ENCODE peak calls at places on chromosomes 16 and 17, in five cellular contexts. One of them, this sample, is unnamed.

GRCh38 chr16:64545769-64546168 is 576.1 kb downstream of the CDH11 start:
- DNase-seq in stimulated activated CD8-positive, alpha-beta memory T cell treated with anti-CD3 and anti-CD28 coated beads, Interleukin-4, amount 100 ng/mL, for 24 hours: no peak
- DNase-seq in HFFc6: no peak
- DNase-seq in AG09309: no peak
- DNase-seq in HCEC 1CT: no peak
- DNase-seq in this sample: no peak

GRCh38 chr16:11990672-11991390 is 14.3 kb downstream of the SNX29 start:
- DNase-seq in stimulated activated CD8-positive, alpha-beta memory T cell treated with anti-CD3 and anti-CD28 coated beads, Interleukin-4, amount 100 ng/mL, for 24 hours: no peak
- DNase-seq in HFFc6: no peak
- DNase-seq in AG09309: no peak
- DNase-seq in HCEC 1CT: no peak
- DNase-seq in this sample: no peak

GRCh38 chr17:41680426-41681040 is 8.2 kb upstream of the EIF1 start:
- DNase-seq in stimulated activated CD8-positive, alpha-beta memory T cell treated with anti-CD3 and anti-CD28 coated beads, Interleukin-4, amount 100 ng/mL, for 24 hours: no peak
- DNase-seq in HFFc6: no peak
- DNase-seq in AG09309: no peak
- DNase-seq in HCEC 1CT: no peak
- DNase-seq in this sample: no peak

GRCh38 chr17:40130352-40131042 is 8.7 kb downstream of the MSL1 start:
- DNase-seq in stimulated activated CD8-positive, alpha-beta memory T cell treated with anti-CD3 and anti-CD28 coated beads, Interleukin-4, amount 100 ng/mL, for 24 hours: no peak
- DNase-seq in HFFc6: no peak
- DNase-seq in AG09309: no peak
- DNase-seq in HCEC 1CT: no peak
- DNase-seq in this sample: no peak

GRCh38 chr17:66255112-66255511 is 25.9 kb upstream of the APOH start:
- DNase-seq in stimulated activated CD8-positive, alpha-beta memory T cell treated with anti-CD3 and anti-CD28 coated beads, Interleukin-4, amount 100 ng/mL, for 24 hours: no peak
- DNase-seq in HFFc6: peak; percentile 68
- DNase-seq in AG09309: no peak
- DNase-seq in HCEC 1CT: peak; percentile 68
- DNase-seq in this sample: no peak

GRCh38 chr17:64327201-64327930 is 63.3 kb downstream of the PECAM1 start:
- DNase-seq in stimulated activated CD8-positive, alpha-beta memory T cell treated with anti-CD3 and anti-CD28 coated beads, Interleukin-4, amount 100 ng/mL, for 24 hours: no peak
- DNase-seq in HFFc6: no peak
- DNase-seq in AG09309: peak; percentile 59
- DNase-seq in HCEC 1CT: no peak
- DNase-seq in this sample: no peak

GRCh38 chr17:9446528-9446927 is 129.1 kb downstream of the STX8 start:
- DNase-seq in stimulated activated CD8-positive, alpha-beta memory T cell treated with anti-CD3 and anti-CD28 coated beads, Interleukin-4, amount 100 ng/mL, for 24 hours: no peak
- DNase-seq in HFFc6: no peak
- DNase-seq in AG09309: no peak
- DNase-seq in HCEC 1CT: no peak
- DNase-seq in this sample: no peak

GRCh38 chr17:19237389-19238166 is 412 bp downstream of the EPN2 start:
- DNase-seq in stimulated activated CD8-positive, alpha-beta memory T cell treated with anti-CD3 and anti-CD28 coated beads, Interleukin-4, amount 100 ng/mL, for 24 hours: no peak
- DNase-seq in HFFc6: peak; percentile 29
- DNase-seq in AG09309: no peak
- DNase-seq in HCEC 1CT: peak; percentile 22
- DNase-seq in this sample: peak; percentile 59

GRCh38 chr17:27878776-27879562 is 14.2 kb downstream of the LYRM9 start:
- DNase-seq in stimulated activated CD8-positive, alpha-beta memory T cell treated with anti-CD3 and anti-CD28 coated beads, Interleukin-4, amount 100 ng/mL, for 24 hours: peak; percentile 11
- DNase-seq in HFFc6: no peak
- DNase-seq in AG09309: no peak
- DNase-seq in HCEC 1CT: no peak
- DNase-seq in this sample: no peak

GRCh38 chr17:7355053-7355452 is at the start of gene TMEM95:
- DNase-seq in stimulated activated CD8-positive, alpha-beta memory T cell treated with anti-CD3 and anti-CD28 coated beads, Interleukin-4, amount 100 ng/mL, for 24 hours: no peak
- DNase-seq in HFFc6: no peak
- DNase-seq in AG09309: no peak
- DNase-seq in HCEC 1CT: no peak
- DNase-seq in this sample: no peak

GRCh38 chr16:24382929-24383328 is 126.8 kb downstream of the CACNG3 start:
- DNase-seq in stimulated activated CD8-positive, alpha-beta memory T cell treated with anti-CD3 and anti-CD28 coated beads, Interleukin-4, amount 100 ng/mL, for 24 hours: no peak
- DNase-seq in HFFc6: no peak
- DNase-seq in AG09309: no peak
- DNase-seq in HCEC 1CT: no peak
- DNase-seq in this sample: no peak

GRCh38 chr17:7403043-7403901 is 625 bp downstream of the TMEM256 start:
- DNase-seq in stimulated activated CD8-positive, alpha-beta memory T cell treated with anti-CD3 and anti-CD28 coated beads, Interleukin-4, amount 100 ng/mL, for 24 hours: no peak
- DNase-seq in HFFc6: no peak
- DNase-seq in AG09309: peak; percentile 8
- DNase-seq in HCEC 1CT: peak; percentile 63
- DNase-seq in this sample: no peak

GRCh38 chr17:20116683-20117309 is 107.6 kb downstream of the SPECC1 start:
- DNase-seq in stimulated activated CD8-positive, alpha-beta memory T cell treated with anti-CD3 and anti-CD28 coated beads, Interleukin-4, amount 100 ng/mL, for 24 hours: peak; percentile 4
- DNase-seq in HFFc6: peak; percentile 22
- DNase-seq in AG09309: no peak
- DNase-seq in HCEC 1CT: peak; percentile 24
- DNase-seq in this sample: no peak

GRCh38 chr17:41760878-41761277 is 25.6 kb downstream of the JUP start:
- DNase-seq in stimulated activated CD8-positive, alpha-beta memory T cell treated with anti-CD3 and anti-CD28 coated beads, Interleukin-4, amount 100 ng/mL, for 24 hours: no peak
- DNase-seq in HFFc6: no peak
- DNase-seq in AG09309: no peak
- DNase-seq in HCEC 1CT: no peak
- DNase-seq in this sample: no peak

GRCh38 chr16:51815527-51815926 is 664.5 kb upstream of the SALL1 start:
- DNase-seq in stimulated activated CD8-positive, alpha-beta memory T cell treated with anti-CD3 and anti-CD28 coated beads, Interleukin-4, amount 100 ng/mL, for 24 hours: no peak
- DNase-seq in HFFc6: no peak
- DNase-seq in AG09309: no peak
- DNase-seq in HCEC 1CT: no peak
- DNase-seq in this sample: no peak

GRCh38 chr17:82230627-82231311 is 1.9 kb downstream of the SLC16A3 start:
- DNase-seq in stimulated activated CD8-positive, alpha-beta memory T cell treated with anti-CD3 and anti-CD28 coated beads, Interleukin-4, amount 100 ng/mL, for 24 hours: no peak
- DNase-seq in HFFc6: peak; percentile 82
- DNase-seq in AG09309: peak; percentile 56
- DNase-seq in HCEC 1CT: peak; percentile 92
- DNase-seq in this sample: peak; percentile 81

GRCh38 chr16:71364306-71364705 is 5.8 kb downstream of the CALB2 start:
- DNase-seq in stimulated activated CD8-positive, alpha-beta memory T cell treated with anti-CD3 and anti-CD28 coated beads, Interleukin-4, amount 100 ng/mL, for 24 hours: no peak
- DNase-seq in HFFc6: no peak
- DNase-seq in AG09309: no peak
- DNase-seq in HCEC 1CT: no peak
- DNase-seq in this sample: no peak

GRCh38 chr16:77767211-77767610 is 21.2 kb upstream of the VAT1L start:
- DNase-seq in stimulated activated CD8-positive, alpha-beta memory T cell treated with anti-CD3 and anti-CD28 coated beads, Interleukin-4, amount 100 ng/mL, for 24 hours: no peak
- DNase-seq in HFFc6: no peak
- DNase-seq in AG09309: no peak
- DNase-seq in HCEC 1CT: no peak
- DNase-seq in this sample: no peak

GRCh38 chr16:66662445-66663194 is 33.9 kb downstream of the CMTM4 start:
- DNase-seq in stimulated activated CD8-positive, alpha-beta memory T cell treated with anti-CD3 and anti-CD28 coated beads, Interleukin-4, amount 100 ng/mL, for 24 hours: no peak
- DNase-seq in HFFc6: peak; percentile 30
- DNase-seq in AG09309: no peak
- DNase-seq in HCEC 1CT: peak; percentile 44
- DNase-seq in this sample: no peak

GRCh38 chr16:57041182-57042156 is 50.9 kb upstream of the CPNE2 start:
- DNase-seq in stimulated activated CD8-positive, alpha-beta memory T cell treated with anti-CD3 and anti-CD28 coated beads, Interleukin-4, amount 100 ng/mL, for 24 hours: peak; percentile 75
- DNase-seq in HFFc6: no peak
- DNase-seq in AG09309: no peak
- DNase-seq in HCEC 1CT: no peak
- DNase-seq in this sample: peak; percentile 46

GRCh38 chr17:72699566-72699965 is 392.9 kb downstream of the SLC39A11 start:
- DNase-seq in stimulated activated CD8-positive, alpha-beta memory T cell treated with anti-CD3 and anti-CD28 coated beads, Interleukin-4, amount 100 ng/mL, for 24 hours: no peak
- DNase-seq in HFFc6: peak; percentile 42
- DNase-seq in AG09309: no peak
- DNase-seq in HCEC 1CT: no peak
- DNase-seq in this sample: no peak

GRCh38 chr16:56348168-56349085 is 76.9 kb downstream of the AMFR start:
- DNase-seq in stimulated activated CD8-positive, alpha-beta memory T cell treated with anti-CD3 and anti-CD28 coated beads, Interleukin-4, amount 100 ng/mL, for 24 hours: no peak
- DNase-seq in HFFc6: no peak
- DNase-seq in AG09309: no peak
- DNase-seq in HCEC 1CT: peak; percentile 47
- DNase-seq in this sample: no peak

GRCh38 chr17:39002991-39003715 is 36.0 kb upstream of the FBXO47 start:
- DNase-seq in stimulated activated CD8-positive, alpha-beta memory T cell treated with anti-CD3 and anti-CD28 coated beads, Interleukin-4, amount 100 ng/mL, for 24 hours: peak; percentile 18
- DNase-seq in HFFc6: peak; percentile 19
- DNase-seq in AG09309: peak; percentile 46
- DNase-seq in HCEC 1CT: no peak
- DNase-seq in this sample: no peak

GRCh38 chr16:8899709-8900317 is 17.7 kb downstream of the LITAFD start:
- DNase-seq in stimulated activated CD8-positive, alpha-beta memory T cell treated with anti-CD3 and anti-CD28 coated beads, Interleukin-4, amount 100 ng/mL, for 24 hours: no peak
- DNase-seq in HFFc6: no peak
- DNase-seq in AG09309: no peak
- DNase-seq in HCEC 1CT: no peak
- DNase-seq in this sample: no peak

GRCh38 chr17:8004899-8005298 is 2.5 kb downstream of the GUCY2D start:
- DNase-seq in stimulated activated CD8-positive, alpha-beta memory T cell treated with anti-CD3 and anti-CD28 coated beads, Interleukin-4, amount 100 ng/mL, for 24 hours: no peak
- DNase-seq in HFFc6: peak; percentile 54
- DNase-seq in AG09309: peak; percentile 31
- DNase-seq in HCEC 1CT: peak; percentile 59
- DNase-seq in this sample: no peak

GRCh38 chr16:28925386-28926228 is 569 bp upstream of the RABEP2 start:
- DNase-seq in stimulated activated CD8-positive, alpha-beta memory T cell treated with anti-CD3 and anti-CD28 coated beads, Interleukin-4, amount 100 ng/mL, for 24 hours: peak; percentile 76
- DNase-seq in HFFc6: peak; percentile 70
- DNase-seq in AG09309: peak; percentile 17
- DNase-seq in HCEC 1CT: peak; percentile 78
- DNase-seq in this sample: no peak

GRCh38 chr17:49290690-49291326 is 60.2 kb upstream of the PHOSPHO1 start:
- DNase-seq in stimulated activated CD8-positive, alpha-beta memory T cell treated with anti-CD3 and anti-CD28 coated beads, Interleukin-4, amount 100 ng/mL, for 24 hours: no peak
- DNase-seq in HFFc6: peak; percentile 33
- DNase-seq in AG09309: no peak
- DNase-seq in HCEC 1CT: peak; percentile 43
- DNase-seq in this sample: no peak

GRCh38 chr16:28263305-28263704 is 29.0 kb upstream of the SBK1 start:
- DNase-seq in stimulated activated CD8-positive, alpha-beta memory T cell treated with anti-CD3 and anti-CD28 coated beads, Interleukin-4, amount 100 ng/mL, for 24 hours: no peak
- DNase-seq in HFFc6: no peak
- DNase-seq in AG09309: no peak
- DNase-seq in HCEC 1CT: no peak
- DNase-seq in this sample: no peak

GRCh38 chr17:57918017-57918895 is 37.0 kb downstream of the CUEDC1 start:
- DNase-seq in stimulated activated CD8-positive, alpha-beta memory T cell treated with anti-CD3 and anti-CD28 coated beads, Interleukin-4, amount 100 ng/mL, for 24 hours: no peak
- DNase-seq in HFFc6: peak; percentile 15
- DNase-seq in AG09309: no peak
- DNase-seq in HCEC 1CT: no peak
- DNase-seq in this sample: no peak

GRCh38 chr17:49741009-49741691 is 22.8 kb downstream of the FAM117A start:
- DNase-seq in stimulated activated CD8-positive, alpha-beta memory T cell treated with anti-CD3 and anti-CD28 coated beads, Interleukin-4, amount 100 ng/mL, for 24 hours: no peak
- DNase-seq in HFFc6: no peak
- DNase-seq in AG09309: no peak
- DNase-seq in HCEC 1CT: no peak
- DNase-seq in this sample: no peak

GRCh38 chr16:73032548-73033270 is 15.2 kb downstream of the ZFHX3 start:
- DNase-seq in stimulated activated CD8-positive, alpha-beta memory T cell treated with anti-CD3 and anti-CD28 coated beads, Interleukin-4, amount 100 ng/mL, for 24 hours: no peak
- DNase-seq in HFFc6: no peak
- DNase-seq in AG09309: no peak
- DNase-seq in HCEC 1CT: no peak
- DNase-seq in this sample: no peak

GRCh38 chr16:55323637-55324490 is at the start of gene IRX6:
- DNase-seq in stimulated activated CD8-positive, alpha-beta memory T cell treated with anti-CD3 and anti-CD28 coated beads, Interleukin-4, amount 100 ng/mL, for 24 hours: no peak
- DNase-seq in HFFc6: no peak
- DNase-seq in AG09309: peak; percentile 5
- DNase-seq in HCEC 1CT: no peak
- DNase-seq in this sample: no peak

GRCh38 chr16:8686879-8687278 is 12.5 kb downstream of the ABAT start:
- DNase-seq in stimulated activated CD8-positive, alpha-beta memory T cell treated with anti-CD3 and anti-CD28 coated beads, Interleukin-4, amount 100 ng/mL, for 24 hours: no peak
- DNase-seq in HFFc6: no peak
- DNase-seq in AG09309: no peak
- DNase-seq in HCEC 1CT: no peak
- DNase-seq in this sample: no peak

GRCh38 chr17:72030067-72030899 is 90.5 kb upstream of the SOX9 start:
- DNase-seq in stimulated activated CD8-positive, alpha-beta memory T cell treated with anti-CD3 and anti-CD28 coated beads, Interleukin-4, amount 100 ng/mL, for 24 hours: no peak
- DNase-seq in HFFc6: peak; percentile 41
- DNase-seq in AG09309: no peak
- DNase-seq in HCEC 1CT: peak; percentile 40
- DNase-seq in this sample: no peak

GRCh38 chr16:29806641-29807425 is 504 bp downstream of the MAZ start:
- DNase-seq in stimulated activated CD8-positive, alpha-beta memory T cell treated with anti-CD3 and anti-CD28 coated beads, Interleukin-4, amount 100 ng/mL, for 24 hours: no peak
- DNase-seq in HFFc6: no peak
- DNase-seq in AG09309: no peak
- DNase-seq in HCEC 1CT: peak; percentile 57
- DNase-seq in this sample: no peak

GRCh38 chr17:46928472-46929261 is 5.7 kb downstream of the GOSR2 start:
- DNase-seq in stimulated activated CD8-positive, alpha-beta memory T cell treated with anti-CD3 and anti-CD28 coated beads, Interleukin-4, amount 100 ng/mL, for 24 hours: no peak
- DNase-seq in HFFc6: no peak
- DNase-seq in AG09309: no peak
- DNase-seq in HCEC 1CT: no peak
- DNase-seq in this sample: no peak